ENCODE peak calls at places on chromosomes 4 and X, in four cellular contexts. A is left ventricle myocardium inferior; L is SW 1271; I is CD4-positive, alpha-beta memory T cell. F is an unnamed sample.

GRCh38 chrX:49172280-49172780 is 632 bp downstream of the PLP2 start:
- DNase-seq in A (peak), L (peak), I (peak), F (peak)

GRCh38 chrX:28979876-28980275 is 392.6 kb downstream of the IL1RAPL1 start:
- DNase-seq in A (no peak), L (no peak), I (no peak), F (no peak)

GRCh38 chr4:8940792-8941491 is 69.3 kb upstream of the HMX1 start:
- DNase-seq in A (no peak), L (peak), I (no peak), F (no peak)

GRCh38 chr4:153465922-153466636 is at the start of gene TMEM131L:
- DNase-seq in A (peak), L (peak), I (peak), F (peak)

GRCh38 chr4:38128478-38129451 is 168.6 kb downstream of the PTTG2 start:
- DNase-seq in A (no peak), L (no peak), I (peak), F (peak)

GRCh38 chr4:125511715-125512114 is 197.0 kb downstream of the FAT4 start:
- DNase-seq in A (no peak), L (no peak), I (no peak), F (no peak)

GRCh38 chrX:119775517-119776238 is 15.8 kb downstream of the RPL39 start:
- DNase-seq in A (no peak), L (no peak), I (no peak), F (no peak)

GRCh38 chrX:88135735-88136134 is 611.3 kb upstream of the CPXCR1 start:
- DNase-seq in A (no peak), L (no peak), I (no peak), F (no peak)

GRCh38 chr4:47561331-47561730 is 76.3 kb downstream of the ATP10D start:
- DNase-seq in A (no peak), L (no peak), I (no peak), F (no peak)

GRCh38 chrX:9019151-9019550 is 14.8 kb downstream of the FAM9B start:
- DNase-seq in A (no peak), L (no peak), I (no peak), F (no peak)

GRCh38 chr4:118877797-118878196 is 10.9 kb upstream of the SYNPO2 start:
- DNase-seq in A (no peak), L (no peak), I (no peak), F (no peak)

GRCh38 chr4:170109586-170110289 is 20.0 kb upstream of the AADAT start:
- DNase-seq in A (no peak), L (no peak), I (no peak), F (no peak)

GRCh38 chrX:38837389-38837788 is 36.1 kb downstream of the MID1IP1 start:
- DNase-seq in A (no peak), L (no peak), I (no peak), F (no peak)

GRCh38 chrX:47373198-47373597 is 2.8 kb downstream of the ZNF157 start:
- DNase-seq in A (no peak), L (no peak), I (no peak), F (no peak)

GRCh38 chr4:147987252-147987651 is 255.4 kb downstream of the ARHGAP10 start:
- DNase-seq in A (no peak), L (no peak), I (no peak), F (no peak)

GRCh38 chr4:77418333-77418732 is 187.3 kb upstream of the CXCL13 start:
- DNase-seq in A (no peak), L (peak), I (no peak), F (no peak)

GRCh38 chr4:876780-877179 is 50.9 kb upstream of the CPLX1 start:
- DNase-seq in A (no peak), L (no peak), I (no peak), F (no peak)

GRCh38 chr4:20944451-20944850 is 244.2 kb downstream of the PACRGL start:
- DNase-seq in A (no peak), L (no peak), I (no peak), F (no peak)

GRCh38 chr4:15400276-15400675 is 27.6 kb upstream of the C1QTNF7 start:
- DNase-seq in A (no peak), L (no peak), I (no peak), F (no peak)

GRCh38 chr4:3313139-3313538 is 20.3 kb downstream of the RGS12 start:
- DNase-seq in A (no peak), L (no peak), I (no peak), F (no peak)

GRCh38 chr4:109325698-109326097 is 23.2 kb upstream of the COL25A1 start:
- DNase-seq in A (no peak), L (no peak), I (no peak), F (no peak)

F was measured in T-cell.